ENCODE peak calls at places on chromosomes 12 and 14, in six cellular contexts. One of them, this sample, is unnamed.

GRCh38 chr12:45200497-45201043 is 15.3 kb upstream of the ANO6 start:
- DNase-seq in NCI-H1105: no peak
- DNase-seq in astrocyte of the hippocampus: no peak
- DNase-seq in OCI-LY7: no peak
- DNase-seq in Right ventricle myocardium superior: no peak
- DNase-seq in midbrain: no peak
- DNase-seq in this sample: peak

GRCh38 chr12:53224268-53224896 is 7.6 kb downstream of the RARG start:
- DNase-seq in NCI-H1105: no peak
- DNase-seq in astrocyte of the hippocampus: peak
- DNase-seq in OCI-LY7: no peak
- DNase-seq in Right ventricle myocardium superior: peak
- DNase-seq in midbrain: no peak
- DNase-seq in this sample: no peak

GRCh38 chr14:101709962-101710891 is 51.3 kb upstream of the PPP2R5C start:
- DNase-seq in NCI-H1105: no peak
- DNase-seq in astrocyte of the hippocampus: no peak
- DNase-seq in OCI-LY7: no peak
- DNase-seq in Right ventricle myocardium superior: no peak
- DNase-seq in midbrain: no peak
- DNase-seq in this sample: no peak

GRCh38 chr12:109777544-109777943 is 55.7 kb downstream of the TRPV4 start:
- DNase-seq in NCI-H1105: no peak
- DNase-seq in astrocyte of the hippocampus: no peak
- DNase-seq in OCI-LY7: peak
- DNase-seq in Right ventricle myocardium superior: peak
- DNase-seq in midbrain: no peak
- DNase-seq in this sample: peak

GRCh38 chr14:31420319-31421081 is at the start of gene HEATR5A:
- DNase-seq in NCI-H1105: peak
- DNase-seq in astrocyte of the hippocampus: peak
- DNase-seq in OCI-LY7: peak
- DNase-seq in Right ventricle myocardium superior: peak
- DNase-seq in midbrain: peak
- DNase-seq in this sample: peak

GRCh38 chr12:28966049-28966778 is 182.9 kb upstream of the FAR2 start:
- DNase-seq in NCI-H1105: peak
- DNase-seq in astrocyte of the hippocampus: peak
- DNase-seq in OCI-LY7: no peak
- DNase-seq in Right ventricle myocardium superior: peak
- DNase-seq in midbrain: no peak
- DNase-seq in this sample: no peak

GRCh38 chr14:92847220-92848148 is 53.4 kb downstream of the GOLGA5 start:
- DNase-seq in NCI-H1105: no peak
- DNase-seq in astrocyte of the hippocampus: no peak
- DNase-seq in OCI-LY7: no peak
- DNase-seq in Right ventricle myocardium superior: no peak
- DNase-seq in midbrain: no peak
- DNase-seq in this sample: no peak

GRCh38 chr14:106039400-106039799 is 513.0 kb downstream of the TMEM121 start:
- DNase-seq in NCI-H1105: no peak
- DNase-seq in astrocyte of the hippocampus: no peak
- DNase-seq in OCI-LY7: no peak
- DNase-seq in Right ventricle myocardium superior: no peak
- DNase-seq in midbrain: no peak
- DNase-seq in this sample: no peak

GRCh38 chr12:104154286-104154685 is 16.3 kb upstream of the NFYB start:
- DNase-seq in NCI-H1105: no peak
- DNase-seq in astrocyte of the hippocampus: no peak
- DNase-seq in OCI-LY7: no peak
- DNase-seq in Right ventricle myocardium superior: no peak
- DNase-seq in midbrain: no peak
- DNase-seq in this sample: no peak

GRCh38 chr12:66647034-66647691 is 31.7 kb downstream of the GRIP1 start:
- DNase-seq in NCI-H1105: no peak
- DNase-seq in astrocyte of the hippocampus: peak
- DNase-seq in OCI-LY7: no peak
- DNase-seq in Right ventricle myocardium superior: no peak
- DNase-seq in midbrain: no peak
- DNase-seq in this sample: peak

GRCh38 chr12:57983150-57983857 is 41.9 kb downstream of the ATP23 start:
- DNase-seq in NCI-H1105: peak
- DNase-seq in astrocyte of the hippocampus: peak
- DNase-seq in OCI-LY7: peak
- DNase-seq in Right ventricle myocardium superior: no peak
- DNase-seq in midbrain: peak
- DNase-seq in this sample: peak

GRCh38 chr14:91415794-91416743 is 1.6 kb downstream of the CCDC88C start:
- DNase-seq in NCI-H1105: peak
- DNase-seq in astrocyte of the hippocampus: peak
- DNase-seq in OCI-LY7: peak
- DNase-seq in Right ventricle myocardium superior: no peak
- DNase-seq in midbrain: no peak
- DNase-seq in this sample: peak

GRCh38 chr14:93016275-93016845 is 93.4 kb downstream of the CHGA start:
- DNase-seq in NCI-H1105: no peak
- DNase-seq in astrocyte of the hippocampus: no peak
- DNase-seq in OCI-LY7: no peak
- DNase-seq in Right ventricle myocardium superior: no peak
- DNase-seq in midbrain: no peak
- DNase-seq in this sample: no peak

GRCh38 chr14:37546621-37547447 is 48.2 kb downstream of the FOXA1 start:
- DNase-seq in NCI-H1105: no peak
- DNase-seq in astrocyte of the hippocampus: no peak
- DNase-seq in OCI-LY7: no peak
- DNase-seq in Right ventricle myocardium superior: no peak
- DNase-seq in midbrain: no peak
- DNase-seq in this sample: peak

GRCh38 chr14:69261761-69262331 is 1.9 kb downstream of the GALNT16 start:
- DNase-seq in NCI-H1105: no peak
- DNase-seq in astrocyte of the hippocampus: no peak
- DNase-seq in OCI-LY7: no peak
- DNase-seq in Right ventricle myocardium superior: peak
- DNase-seq in midbrain: no peak
- DNase-seq in this sample: no peak

GRCh38 chr14:67335781-67336180 is 23.8 kb downstream of the ATP6V1D start:
- DNase-seq in NCI-H1105: no peak
- DNase-seq in astrocyte of the hippocampus: peak
- DNase-seq in OCI-LY7: peak
- DNase-seq in Right ventricle myocardium superior: no peak
- DNase-seq in midbrain: no peak
- DNase-seq in this sample: peak

GRCh38 chr12:49706351-49707126 is 666 bp downstream of the FMNL3 start:
- DNase-seq in NCI-H1105: no peak
- DNase-seq in astrocyte of the hippocampus: peak
- DNase-seq in OCI-LY7: peak
- DNase-seq in Right ventricle myocardium superior: peak
- DNase-seq in midbrain: peak
- DNase-seq in this sample: peak

GRCh38 chr12:115149279-115149678 is 465.3 kb upstream of the TBX3 start:
- DNase-seq in NCI-H1105: no peak
- DNase-seq in astrocyte of the hippocampus: no peak
- DNase-seq in OCI-LY7: no peak
- DNase-seq in Right ventricle myocardium superior: no peak
- DNase-seq in midbrain: no peak
- DNase-seq in this sample: no peak

This sample was measured in iris pigment epithelial cell.